ENCODE peak calls at places on chromosome 10, in five cellular contexts. W is GM12878, Y is right cardiac atrium, R is A549, Q is hepatocyte. N is an unnamed sample.

GRCh38 chr10:52746169-52746568 is 26.4 kb downstream of the MBL2 start:
- DNase-seq in W (no peak), Y (no peak), R (peak), Q (no peak), N (no peak)

GRCh38 chr10:103592186-103593021 is 98.9 kb downstream of the NEURL1 start:
- DNase-seq in W (no peak), Y (peak), R (peak), Q (peak), N (peak)

GRCh38 chr10:75276029-75276872 is 40.5 kb upstream of the COMTD1 start:
- DNase-seq in W (no peak), Y (peak), R (no peak), Q (no peak), N (no peak)

GRCh38 chr10:91694170-91694794 is 61.4 kb upstream of the PPP1R3C start:
- DNase-seq in W (no peak), Y (no peak), R (peak), Q (peak), N (no peak)

GRCh38 chr10:77622822-77623410 is 14.7 kb downstream of the KCNMA1 start:
- DNase-seq in W (no peak), Y (no peak), R (no peak), Q (no peak), N (no peak)

GRCh38 chr10:80500572-80501380 is 36.9 kb upstream of the SH2D4B start:
- DNase-seq in W (peak), Y (peak), R (peak), Q (no peak), N (peak)

GRCh38 chr10:63987212-63987611 is 466.0 kb downstream of the REEP3 start:
- DNase-seq in W (no peak), Y (no peak), R (no peak), Q (no peak), N (no peak)

GRCh38 chr10:70684841-70685457 is 12.6 kb downstream of the ADAMTS14 start:
- DNase-seq in W (no peak), Y (no peak), R (no peak), Q (no peak), N (no peak)

GRCh38 chr10:113049881-113050280 is 99.8 kb downstream of the TCF7L2 start:
- DNase-seq in W (no peak), Y (no peak), R (no peak), Q (no peak), N (no peak)

GRCh38 chr10:62047240-62047897 is 145.9 kb downstream of the ARID5B start:
- DNase-seq in W (no peak), Y (no peak), R (no peak), Q (no peak), N (no peak)

GRCh38 chr10:89861199-89861573 is 159.8 kb downstream of the KIF20B start:
- DNase-seq in W (no peak), Y (no peak), R (no peak), Q (no peak), N (no peak)

GRCh38 chr10:5553400-5554170 is 28.8 kb downstream of the CALML3 start:
- DNase-seq in W (no peak), Y (no peak), R (no peak), Q (no peak), N (no peak)

GRCh38 chr10:59901481-59901880 is 4.9 kb downstream of the CCDC6 start:
- DNase-seq in W (no peak), Y (no peak), R (no peak), Q (no peak), N (no peak)

GRCh38 chr10:19347592-19347991 is 299.0 kb downstream of the MALRD1 start:
- DNase-seq in W (no peak), Y (no peak), R (peak), Q (peak), N (no peak)

GRCh38 chr10:132878730-132879407 is 63.5 kb downstream of the CFAP46 start:
- DNase-seq in W (no peak), Y (no peak), R (no peak), Q (no peak), N (no peak)

GRCh38 chr10:71729023-71729649 is 9.6 kb upstream of the C10orf105 start:
- DNase-seq in W (no peak), Y (peak), R (peak), Q (no peak), N (no peak)

GRCh38 chr10:61760943-61761824 is 98.5 kb downstream of the CABCOCO1 start:
- DNase-seq in W (no peak), Y (no peak), R (no peak), Q (peak), N (no peak)

GRCh38 chr10:209357-209756 is 74.1 kb downstream of the ZMYND11 start:
- DNase-seq in W (no peak), Y (no peak), R (peak), Q (no peak), N (no peak)

GRCh38 chr10:110175406-110175805 is 32.0 kb upstream of the MXI1 start:
- DNase-seq in W (no peak), Y (no peak), R (no peak), Q (no peak), N (no peak)

GRCh38 chr10:110448682-110449418 is 48.9 kb upstream of the DUSP5 start:
- DNase-seq in W (no peak), Y (no peak), R (no peak), Q (no peak), N (no peak)

GRCh38 chr10:32983333-32983909 is 25.4 kb upstream of the ITGB1 start:
- DNase-seq in W (no peak), Y (no peak), R (peak), Q (peak), N (peak)

GRCh38 chr10:79381804-79382221 is 34.5 kb downstream of the PPIF start:
- DNase-seq in W (no peak), Y (peak), R (peak), Q (peak), N (no peak)

GRCh38 chr10:8051851-8052257 is 2.6 kb upstream of the GATA3 start:
- DNase-seq in W (no peak), Y (no peak), R (no peak), Q (peak), N (no peak)
- H3K4me3 ChIP-seq in W (no peak), Y (peak), R (no peak), Q (no peak), N (no peak)

GRCh38 chr10:85224366-85224960 is 896.1 kb downstream of the CCSER2 start:
- DNase-seq in W (no peak), Y (no peak), R (no peak), Q (no peak), N (no peak)
- H3K4me3 ChIP-seq in W (no peak), Y (no peak), R (no peak), Q (no peak), N (no peak)

GRCh38 chr10:101284171-101285092 is 55.2 kb upstream of the LBX1 start:
- DNase-seq in W (no peak), Y (no peak), R (no peak), Q (no peak), N (no peak)

GRCh38 chr10:101285093-101285463 is 55.8 kb upstream of the LBX1 start:
- DNase-seq in W (no peak), Y (no peak), R (no peak), Q (no peak), N (no peak)

GRCh38 chr10:101282937-101283336 is 53.7 kb upstream of the LBX1 start:
- DNase-seq in W (no peak), Y (no peak), R (no peak), Q (no peak), N (no peak)

GRCh38 chr10:101285519-101286070 is 56.3 kb upstream of the LBX1 start:
- DNase-seq in W (no peak), Y (no peak), R (no peak), Q (no peak), N (no peak)

GRCh38 chr10:101283762-101284161 is 54.5 kb upstream of the LBX1 start:
- DNase-seq in W (no peak), Y (no peak), R (no peak), Q (no peak), N (no peak)
- H3K4me3 ChIP-seq in W (no peak), Y (no peak), R (no peak), Q (no peak), N (no peak)

GRCh38 chr10:97690138-97690537 is 3.1 kb upstream of the AVPI1 start:
- DNase-seq in W (no peak), Y (no peak), R (no peak), Q (no peak), N (no peak)

GRCh38 chr10:97686962-97687784 is at the start of gene AVPI1:
- DNase-seq in W (peak), Y (peak), R (peak), Q (peak), N (peak)

GRCh38 chr10:97689637-97690036 is 2.6 kb upstream of the AVPI1 start:
- DNase-seq in W (no peak), Y (no peak), R (peak), Q (no peak), N (no peak)

GRCh38 chr10:97686301-97686961 is 610 bp downstream of the AVPI1 start:
- DNase-seq in W (no peak), Y (no peak), R (peak), Q (no peak), N (peak)

GRCh38 chr10:97687785-97688781 is 1.0 kb upstream of the AVPI1 start:
- DNase-seq in W (no peak), Y (no peak), R (peak), Q (no peak), N (no peak)
- H3K4me3 ChIP-seq in W (peak), Y (peak), R (peak), Q (no peak), N (peak)

DNA sequence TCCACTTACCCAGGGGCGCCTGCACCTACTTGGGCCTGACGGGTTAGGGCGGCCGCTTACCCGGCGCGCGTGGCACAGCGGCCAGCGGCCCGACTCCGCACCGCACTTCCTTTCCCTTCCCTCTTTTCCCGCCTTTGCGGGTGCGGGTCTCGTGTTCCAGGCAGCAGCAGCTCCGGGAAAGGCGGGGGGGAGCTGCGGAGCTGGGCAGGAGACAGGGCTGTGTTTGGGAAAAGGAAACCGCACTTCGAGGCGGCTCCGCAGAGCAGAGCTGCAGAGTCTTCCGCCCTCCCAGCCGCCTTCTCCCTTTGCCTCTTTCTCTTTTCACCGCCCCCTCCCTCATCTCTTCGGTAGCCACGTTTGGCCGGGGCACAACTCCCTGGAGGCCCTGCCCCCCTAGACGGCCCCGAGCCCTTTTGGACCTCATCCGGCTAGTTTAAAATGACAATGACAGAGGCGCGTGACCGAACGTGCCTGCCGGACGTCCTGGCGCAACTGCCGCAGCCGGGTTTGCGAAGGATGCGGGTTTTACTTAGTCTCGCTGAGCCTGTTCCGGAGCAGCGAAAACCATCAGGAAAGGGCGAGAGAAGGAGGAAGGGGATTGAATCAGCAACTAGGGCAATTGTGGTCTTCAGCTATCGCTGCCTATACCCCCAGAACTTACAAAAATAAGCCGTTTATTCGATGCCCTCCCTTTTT is 7.9 kb upstream of the PAX2 start:
- DNase-seq in W (no peak), Y (no peak), R (no peak), Q (no peak), N (no peak)
- H3K4me3 ChIP-seq in W (no peak), Y (peak), R (no peak), Q (no peak), N (peak)

GRCh38 chr10:127854769-127855583 is 37.8 kb downstream of the CLRN3 start:
- DNase-seq in W (no peak), Y (peak), R (no peak), Q (no peak), N (no peak)
- H3K4me3 ChIP-seq in W (no peak), Y (no peak), R (no peak), Q (no peak), N (no peak)

GRCh38 chr10:120455606-120456005 is 1.4 kb upstream of the PLPP4 start:
- DNase-seq in W (no peak), Y (no peak), R (no peak), Q (no peak), N (no peak)
- H3K4me3 ChIP-seq in W (no peak), Y (no peak), R (no peak), Q (no peak), N (no peak)